ENCODE peak calls at places on chromosomes 5 and 9, in eight cellular contexts. One of them, this sample, is unnamed. For H3K27me3 and H3K4me1, the result is how much of the 10 kb centered on the place peaks cover.

GRCh38 chr9:106920701-106921283 is 57.8 kb downstream of the ZNF462 start:
- DNase-seq in HCT116: peak
- DNase-seq in tibial nerve: no peak
- DNase-seq in stomach: peak
- DNase-seq in adrenal gland: peak
- DNase-seq in IMR-90: peak
- DNase-seq in esophagus muscularis mucosa: no peak
- DNase-seq in HepG2: peak
- DNase-seq in this sample: no peak

GRCh38 chr5:89601880-89602279 is 718.9 kb upstream of the MEF2C start:
- DNase-seq in HCT116: no peak
- DNase-seq in tibial nerve: no peak
- DNase-seq in stomach: no peak
- DNase-seq in adrenal gland: no peak
- DNase-seq in IMR-90: no peak
- DNase-seq in esophagus muscularis mucosa: no peak
- DNase-seq in HepG2: no peak
- DNase-seq in this sample: no peak

GRCh38 chr5:58182287-58182841 is 277.5 kb downstream of the PLK2 start:
- DNase-seq in HCT116: no peak
- DNase-seq in tibial nerve: no peak
- DNase-seq in stomach: no peak
- DNase-seq in adrenal gland: no peak
- DNase-seq in IMR-90: no peak
- DNase-seq in esophagus muscularis mucosa: no peak
- DNase-seq in HepG2: no peak
- DNase-seq in this sample: no peak

GRCh38 chr5:143064207-143064606 is 294.0 kb downstream of the ARHGAP26 start:
- DNase-seq in HCT116: no peak
- DNase-seq in tibial nerve: no peak
- DNase-seq in stomach: no peak
- DNase-seq in adrenal gland: no peak
- DNase-seq in IMR-90: peak
- DNase-seq in esophagus muscularis mucosa: no peak
- DNase-seq in HepG2: no peak
- DNase-seq in this sample: no peak

GRCh38 chr9:22401671-22402070 is 45.0 kb upstream of the DMRTA1 start:
- DNase-seq in HCT116: no peak
- DNase-seq in tibial nerve: no peak
- DNase-seq in stomach: no peak
- DNase-seq in adrenal gland: no peak
- DNase-seq in IMR-90: no peak
- DNase-seq in esophagus muscularis mucosa: no peak
- DNase-seq in HepG2: no peak
- DNase-seq in this sample: no peak

GRCh38 chr9:17349816-17350215 is 215.0 kb downstream of the CNTLN start:
- DNase-seq in HCT116: no peak
- DNase-seq in tibial nerve: no peak
- DNase-seq in stomach: no peak
- DNase-seq in adrenal gland: no peak
- DNase-seq in IMR-90: peak
- DNase-seq in esophagus muscularis mucosa: no peak
- DNase-seq in HepG2: no peak
- DNase-seq in this sample: no peak

GRCh38 chr5:96432245-96433065 is 593 bp downstream of the PCSK1 start:
- DNase-seq in HCT116: no peak
- DNase-seq in tibial nerve: no peak
- DNase-seq in stomach: no peak
- DNase-seq in adrenal gland: no peak
- DNase-seq in IMR-90: no peak
- DNase-seq in esophagus muscularis mucosa: no peak
- DNase-seq in HepG2: no peak
- DNase-seq in this sample: no peak

GRCh38 chr9:130713286-130713975 is 19.9 kb downstream of the EXOSC2 start:
- DNase-seq in HCT116: no peak
- DNase-seq in tibial nerve: no peak
- DNase-seq in stomach: no peak
- DNase-seq in adrenal gland: peak
- DNase-seq in IMR-90: peak
- DNase-seq in esophagus muscularis mucosa: no peak
- DNase-seq in HepG2: no peak
- DNase-seq in this sample: no peak

GRCh38 chr5:131563434-131564228 is 71.4 kb downstream of the RAPGEF6 start:
- DNase-seq in HCT116: no peak
- DNase-seq in tibial nerve: no peak
- DNase-seq in stomach: no peak
- DNase-seq in adrenal gland: no peak
- DNase-seq in IMR-90: no peak
- DNase-seq in esophagus muscularis mucosa: no peak
- DNase-seq in HepG2: no peak
- DNase-seq in this sample: no peak

GRCh38 chr9:10366171-10366779 is 246.5 kb downstream of the PTPRD start:
- DNase-seq in HCT116: peak
- DNase-seq in tibial nerve: no peak
- DNase-seq in stomach: no peak
- DNase-seq in adrenal gland: no peak
- DNase-seq in IMR-90: peak
- DNase-seq in esophagus muscularis mucosa: no peak
- DNase-seq in HepG2: peak
- DNase-seq in this sample: no peak

GRCh38 chr5:14265574-14265973 is 122.4 kb downstream of the TRIO start:
- DNase-seq in HCT116: peak
- DNase-seq in tibial nerve: no peak
- DNase-seq in stomach: no peak
- DNase-seq in adrenal gland: no peak
- DNase-seq in IMR-90: peak
- DNase-seq in esophagus muscularis mucosa: no peak
- DNase-seq in HepG2: peak
- DNase-seq in this sample: no peak

GRCh38 chr5:135457424-135458071 is 5.4 kb upstream of the TIFAB start:
- DNase-seq in HCT116: peak
- DNase-seq in tibial nerve: no peak
- DNase-seq in stomach: peak
- DNase-seq in adrenal gland: peak
- DNase-seq in IMR-90: peak
- DNase-seq in esophagus muscularis mucosa: no peak
- DNase-seq in HepG2: peak
- DNase-seq in this sample: no peak

GRCh38 chr5:172777381-172778222 is 6.6 kb upstream of the DUSP1 start:
- DNase-seq in HCT116: peak
- DNase-seq in tibial nerve: peak
- DNase-seq in stomach: peak
- DNase-seq in adrenal gland: peak
- DNase-seq in IMR-90: peak
- DNase-seq in esophagus muscularis mucosa: peak
- DNase-seq in HepG2: peak
- DNase-seq in this sample: peak

GRCh38 chr5:181237758-181238385 is 5.8 kb downstream of the RACK1 start:
- DNase-seq in HCT116: no peak
- DNase-seq in tibial nerve: no peak
- DNase-seq in stomach: no peak
- DNase-seq in adrenal gland: no peak
- DNase-seq in IMR-90: no peak
- DNase-seq in esophagus muscularis mucosa: no peak
- DNase-seq in HepG2: no peak
- DNase-seq in this sample: no peak

GRCh38 chr9:88313364-88314220 is 74.7 kb upstream of the SPIN1 start:
- DNase-seq in HCT116: no peak
- DNase-seq in tibial nerve: no peak
- DNase-seq in stomach: no peak
- DNase-seq in adrenal gland: no peak
- DNase-seq in IMR-90: no peak
- DNase-seq in esophagus muscularis mucosa: no peak
- DNase-seq in HepG2: no peak
- DNase-seq in this sample: no peak

GRCh38 chr5:130277002-130277401 is 372.7 kb downstream of the CHSY3 start:
- DNase-seq in HCT116: no peak
- DNase-seq in tibial nerve: no peak
- DNase-seq in stomach: no peak
- DNase-seq in adrenal gland: no peak
- DNase-seq in IMR-90: no peak
- DNase-seq in esophagus muscularis mucosa: no peak
- DNase-seq in HepG2: no peak
- DNase-seq in this sample: no peak

GRCh38 chr5:105695916-105696315 is 1974.8 kb downstream of the EFNA5 start:
- DNase-seq in HCT116: no peak
- DNase-seq in tibial nerve: no peak
- DNase-seq in stomach: no peak
- DNase-seq in adrenal gland: no peak
- DNase-seq in IMR-90: no peak
- DNase-seq in esophagus muscularis mucosa: no peak
- DNase-seq in HepG2: no peak
- DNase-seq in this sample: no peak

DNA sequence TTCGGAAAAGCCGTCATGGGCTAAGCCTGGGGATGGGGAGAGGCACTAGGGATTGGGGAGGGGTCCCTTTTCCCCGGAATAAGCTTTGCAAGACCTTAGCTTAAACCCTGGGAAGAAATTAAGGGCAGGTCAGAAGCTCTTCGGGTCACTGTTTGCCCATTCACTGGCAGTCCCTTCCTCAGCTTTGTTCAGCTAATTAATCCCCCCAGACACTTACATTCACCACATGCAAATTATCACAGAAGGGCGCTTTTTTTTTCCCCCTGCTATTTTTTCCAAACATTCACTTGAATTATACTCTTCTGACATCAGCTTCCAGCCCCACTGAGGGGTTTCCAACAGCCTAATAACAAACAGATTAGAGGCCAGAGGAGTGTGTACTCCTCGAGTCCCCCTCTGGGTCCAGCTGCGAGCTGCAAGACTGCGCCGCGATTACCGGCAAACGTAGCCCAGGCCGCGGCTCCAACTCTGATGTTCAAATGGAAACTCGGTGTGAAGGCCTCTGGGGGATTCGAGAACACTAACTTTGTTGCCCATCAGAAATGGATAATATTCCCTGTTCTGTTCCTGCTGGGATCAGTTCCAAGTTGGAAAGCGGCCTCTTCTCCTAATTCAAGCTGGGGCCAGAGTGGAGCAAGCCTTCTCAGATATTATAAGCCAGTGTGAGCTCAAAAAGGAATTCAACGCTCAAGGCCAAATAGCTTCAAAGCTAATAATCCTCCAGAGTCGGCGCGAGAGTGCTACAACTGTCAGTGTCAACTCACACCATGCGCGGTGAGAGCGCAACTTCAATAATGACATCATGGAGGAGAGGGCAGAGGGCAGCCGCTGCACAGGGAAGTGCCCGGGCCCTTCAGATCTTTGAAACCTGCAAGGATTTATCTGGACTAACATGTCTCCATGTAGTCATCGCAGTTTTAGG is 560.9 kb downstream of the BNC2 start:
- DNase-seq in HCT116: no peak
- DNase-seq in tibial nerve: peak
- DNase-seq in stomach: no peak
- DNase-seq in adrenal gland: no peak
- DNase-seq in IMR-90: peak
- DNase-seq in esophagus muscularis mucosa: no peak
- DNase-seq in HepG2: no peak
- DNase-seq in this sample: no peak
- H3K27me3 ChIP-seq in HCT116: under half
- H3K27me3 ChIP-seq in tibial nerve: under half
- H3K27me3 ChIP-seq in stomach: under half
- H3K27me3 ChIP-seq in adrenal gland: under half
- H3K27me3 ChIP-seq in IMR-90: under half
- H3K27me3 ChIP-seq in esophagus muscularis mucosa: under half
- H3K27me3 ChIP-seq in HepG2: under half
- H3K27me3 ChIP-seq in this sample: under half

GRCh38 chr5:177455036-177455660 is 8.5 kb downstream of the PRR7 start:
- DNase-seq in HCT116: peak
- DNase-seq in tibial nerve: no peak
- DNase-seq in stomach: peak
- DNase-seq in adrenal gland: peak
- DNase-seq in IMR-90: peak
- DNase-seq in esophagus muscularis mucosa: no peak
- DNase-seq in HepG2: peak
- DNase-seq in this sample: no peak
- TF ChIP-seq POLR2A in HCT116: no peak
- TF ChIP-seq POLR2A in tibial nerve: no peak
- TF ChIP-seq POLR2A in stomach: no peak
- TF ChIP-seq POLR2A in adrenal gland: no peak
- TF ChIP-seq POLR2A in IMR-90: no peak
- TF ChIP-seq POLR2A in esophagus muscularis mucosa: no peak
- TF ChIP-seq POLR2A in HepG2: peak
- TF ChIP-seq POLR2A in this sample: no peak

GRCh38 chr9:136519263-136520052 is 26.4 kb downstream of the NOTCH1 start:
- DNase-seq in HCT116: no peak
- DNase-seq in tibial nerve: no peak
- DNase-seq in stomach: no peak
- DNase-seq in adrenal gland: no peak
- DNase-seq in IMR-90: no peak
- DNase-seq in esophagus muscularis mucosa: no peak
- DNase-seq in HepG2: no peak
- DNase-seq in this sample: no peak

GRCh38 chr9:136525207-136525606 is 20.6 kb downstream of the NOTCH1 start:
- DNase-seq in HCT116: no peak
- DNase-seq in tibial nerve: no peak
- DNase-seq in stomach: no peak
- DNase-seq in adrenal gland: no peak
- DNase-seq in IMR-90: no peak
- DNase-seq in esophagus muscularis mucosa: no peak
- DNase-seq in HepG2: no peak
- DNase-seq in this sample: no peak

GRCh38 chr9:136520053-136520540 is 25.8 kb downstream of the NOTCH1 start:
- DNase-seq in HCT116: no peak
- DNase-seq in tibial nerve: no peak
- DNase-seq in stomach: no peak
- DNase-seq in adrenal gland: no peak
- DNase-seq in IMR-90: no peak
- DNase-seq in esophagus muscularis mucosa: no peak
- DNase-seq in HepG2: peak
- DNase-seq in this sample: no peak

GRCh38 chr9:136521541-136521940 is 24.3 kb downstream of the NOTCH1 start:
- DNase-seq in HCT116: no peak
- DNase-seq in tibial nerve: no peak
- DNase-seq in stomach: peak
- DNase-seq in adrenal gland: peak
- DNase-seq in IMR-90: no peak
- DNase-seq in esophagus muscularis mucosa: no peak
- DNase-seq in HepG2: no peak
- DNase-seq in this sample: no peak

GRCh38 chr9:136522354-136523237 is 23.3 kb downstream of the NOTCH1 start:
- DNase-seq in HCT116: no peak
- DNase-seq in tibial nerve: no peak
- DNase-seq in stomach: no peak
- DNase-seq in adrenal gland: no peak
- DNase-seq in IMR-90: no peak
- DNase-seq in esophagus muscularis mucosa: no peak
- DNase-seq in HepG2: no peak
- DNase-seq in this sample: no peak
- H3K4me1 ChIP-seq in HCT116: under half
- H3K4me1 ChIP-seq in tibial nerve: under half
- H3K4me1 ChIP-seq in stomach: under half
- H3K4me1 ChIP-seq in adrenal gland: under half
- H3K4me1 ChIP-seq in IMR-90: under half
- H3K4me1 ChIP-seq in esophagus muscularis mucosa: half or more
- H3K4me1 ChIP-seq in HepG2: under half
- H3K4me1 ChIP-seq in this sample: under half

GRCh38 chr9:104682642-104683041 is 11.7 kb upstream of the OR13D1 start:
- DNase-seq in HCT116: peak
- DNase-seq in tibial nerve: no peak
- DNase-seq in stomach: no peak
- DNase-seq in adrenal gland: no peak
- DNase-seq in IMR-90: peak
- DNase-seq in esophagus muscularis mucosa: no peak
- DNase-seq in HepG2: peak
- DNase-seq in this sample: no peak
- H3K27me3 ChIP-seq in HCT116: under half
- H3K27me3 ChIP-seq in tibial nerve: under half
- H3K27me3 ChIP-seq in stomach: under half
- H3K27me3 ChIP-seq in adrenal gland: under half
- H3K27me3 ChIP-seq in IMR-90: under half
- H3K27me3 ChIP-seq in esophagus muscularis mucosa: under half
- H3K27me3 ChIP-seq in HepG2: under half
- H3K27me3 ChIP-seq in this sample: under half